ENCODE peak calls at places on chromosome 9, in seven cellular contexts. P is mesendoderm, T is IMR-90, S is H9, M is neuronal stem cell, Y is H1, Z is trophoblast cell. D is an unnamed sample.

GRCh38 chr9:90061187-90061586 is 456.4 kb downstream of the GADD45G start:
- DNase-seq in Y (no peak), T (no peak), Z (no peak), P (no peak), S (no peak), M (no peak), D (no peak)

GRCh38 chr9:13033959-13034695 is 245.4 kb downstream of the MPDZ start:
- DNase-seq in T (peak; percentile 54), Y (peak; percentile 84), S (peak; percentile 80), P (peak; percentile 74), M (peak; percentile 56), Z (peak; percentile 42), D (peak; percentile 68)

GRCh38 chr9:105069285-105070065 is 141.5 kb upstream of the ABCA1 start:
- DNase-seq in Z (peak; percentile 66), S (no peak), T (no peak), P (peak; percentile 55), Y (no peak), M (no peak), D (peak; percentile 83)

GRCh38 chr9:127194881-127195713 is 69.5 kb upstream of the GARNL3 start:
- DNase-seq in Z (no peak), S (peak; percentile 63), M (no peak), Y (no peak), P (peak; percentile 69), T (peak; percentile 37), D (peak; percentile 63)

GRCh38 chr9:132008871-132009812 is 70.5 kb downstream of the MED27 start:
- DNase-seq in T (no peak), M (no peak), Y (no peak), P (no peak), S (no peak), Z (no peak), D (no peak)

GRCh38 chr9:20618361-20618799 is 3.9 kb downstream of the MLLT3 start:
- DNase-seq in S (no peak), Z (no peak), M (no peak), Y (no peak), P (no peak), T (peak; percentile 77), D (peak; percentile 38)

GRCh38 chr9:686381-686813 is 155.1 kb upstream of the DMRT1 start:
- DNase-seq in Z (peak; percentile 40), T (no peak), M (no peak), P (no peak), S (no peak), Y (no peak), D (peak; percentile 45)

GRCh38 chr9:137688725-137689124 is 69.9 kb downstream of the EHMT1 start:
- DNase-seq in S (no peak), T (no peak), P (no peak), M (no peak), Y (no peak), Z (no peak), D (no peak)

GRCh38 chr9:5561828-5562488 is 51.6 kb downstream of the PDCD1LG2 start:
- DNase-seq in T (no peak), Z (no peak), P (no peak), Y (no peak), S (no peak), M (no peak), D (no peak)

GRCh38 chr9:3788211-3788610 is 262.4 kb upstream of the RFX3 start:
- DNase-seq in M (no peak), P (peak; percentile 7), Y (no peak), T (no peak), Z (no peak), S (no peak), D (no peak)

GRCh38 chr9:70625078-70625477 is 210.6 kb upstream of the KLF9 start:
- DNase-seq in Y (no peak), M (no peak), Z (no peak), P (no peak), S (no peak), T (no peak), D (no peak)

GRCh38 chr9:109244179-109245132 is 76.4 kb downstream of the EPB41L4B start:
- DNase-seq in Z (peak; percentile 69), P (peak; percentile 87), S (peak; percentile 80), M (peak; percentile 79), T (peak; percentile 65), Y (peak; percentile 86), D (peak; percentile 70)

GRCh38 chr9:32278991-32279390 is 105.5 kb upstream of the ACO1 start:
- DNase-seq in P (no peak), Y (no peak), T (no peak), M (no peak), S (no peak), Z (no peak), D (no peak)
- H4K8ac ChIP-seq in P (no peak overlapping the region), Y (no peak overlapping the region), T (no peak overlapping the region), M (no peak overlapping the region), S (no peak overlapping the region), Z (no peak overlapping the region), D (no peak overlapping the region)

GRCh38 chr9:84845956-84846355 is 176.4 kb downstream of the NTRK2 start:
- DNase-seq in Z (no peak), P (no peak), S (no peak), M (no peak), Y (no peak), T (no peak), D (no peak)
- H3K79me1 ChIP-seq in Z (peaks cover 3% of the 10 kb centered on the region), P (no peaks in the 10 kb centered on the region), S (no peaks in the 10 kb centered on the region), M (no peaks in the 10 kb centered on the region), Y (no peaks in the 10 kb centered on the region), T (no peaks in the 10 kb centered on the region), D (no peaks in the 10 kb centered on the region)

DNA sequence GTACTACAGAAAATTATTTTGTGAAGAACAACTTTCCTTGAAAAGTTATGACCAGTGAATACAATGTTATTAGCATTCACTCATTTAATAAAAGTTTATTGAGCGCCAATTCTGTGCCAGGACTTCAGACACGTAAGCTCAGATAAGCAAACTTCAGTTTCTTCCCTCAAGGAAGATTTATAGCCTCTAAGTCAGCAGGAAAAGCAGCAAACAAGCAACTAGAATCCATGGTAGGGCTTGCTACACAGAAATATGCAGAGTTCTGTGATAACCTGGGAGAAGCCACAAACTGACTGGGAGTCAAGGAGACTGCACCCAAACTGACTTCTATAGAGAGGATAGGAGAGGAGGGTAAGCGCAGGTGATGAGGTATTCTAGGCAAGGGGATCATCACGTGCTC is 1.4 kb upstream of the OGN start:
- DNase-seq in Z (no peak), Y (no peak), M (no peak), T (no peak), P (no peak), S (no peak), D (peak; percentile 14)
- H4K8ac ChIP-seq in Z (no peak overlapping the region), Y (no peak overlapping the region), M (no peak overlapping the region), T (no peak overlapping the region), P (no peak overlapping the region), S (no peak overlapping the region), D (no peak overlapping the region)

DNA sequence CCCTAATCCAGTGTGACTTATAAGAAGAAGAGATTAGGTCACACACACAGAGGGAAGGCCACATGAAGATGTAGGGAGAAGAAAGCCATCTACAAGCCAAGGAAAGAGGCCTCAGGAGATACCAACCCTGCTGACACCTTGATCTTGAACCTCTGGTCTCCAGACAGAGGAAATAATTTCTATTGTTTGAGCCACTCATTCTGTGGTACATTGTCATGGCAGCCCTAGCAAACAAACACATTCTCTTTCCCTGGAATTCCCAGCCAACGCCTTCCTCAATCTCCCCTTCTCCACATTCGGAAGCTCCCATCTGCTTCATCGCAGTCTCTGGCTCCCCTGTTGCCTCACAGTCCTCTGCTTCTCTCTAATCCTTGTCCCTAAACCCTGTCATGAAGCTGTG is 16.7 kb downstream of the PTGS1 start:
- DNase-seq in M (no peak), Z (no peak), T (no peak), P (peak; percentile 32), Y (peak; percentile 8), S (no peak), D (no peak)
- H3K79me1 ChIP-seq in M (no peaks in the 10 kb centered on the region), Z (no peaks in the 10 kb centered on the region), T (peaks cover 9% of the 10 kb centered on the region), P (no peaks in the 10 kb centered on the region), Y (no peaks in the 10 kb centered on the region), S (no peaks in the 10 kb centered on the region), D (no peaks in the 10 kb centered on the region)

DNA sequence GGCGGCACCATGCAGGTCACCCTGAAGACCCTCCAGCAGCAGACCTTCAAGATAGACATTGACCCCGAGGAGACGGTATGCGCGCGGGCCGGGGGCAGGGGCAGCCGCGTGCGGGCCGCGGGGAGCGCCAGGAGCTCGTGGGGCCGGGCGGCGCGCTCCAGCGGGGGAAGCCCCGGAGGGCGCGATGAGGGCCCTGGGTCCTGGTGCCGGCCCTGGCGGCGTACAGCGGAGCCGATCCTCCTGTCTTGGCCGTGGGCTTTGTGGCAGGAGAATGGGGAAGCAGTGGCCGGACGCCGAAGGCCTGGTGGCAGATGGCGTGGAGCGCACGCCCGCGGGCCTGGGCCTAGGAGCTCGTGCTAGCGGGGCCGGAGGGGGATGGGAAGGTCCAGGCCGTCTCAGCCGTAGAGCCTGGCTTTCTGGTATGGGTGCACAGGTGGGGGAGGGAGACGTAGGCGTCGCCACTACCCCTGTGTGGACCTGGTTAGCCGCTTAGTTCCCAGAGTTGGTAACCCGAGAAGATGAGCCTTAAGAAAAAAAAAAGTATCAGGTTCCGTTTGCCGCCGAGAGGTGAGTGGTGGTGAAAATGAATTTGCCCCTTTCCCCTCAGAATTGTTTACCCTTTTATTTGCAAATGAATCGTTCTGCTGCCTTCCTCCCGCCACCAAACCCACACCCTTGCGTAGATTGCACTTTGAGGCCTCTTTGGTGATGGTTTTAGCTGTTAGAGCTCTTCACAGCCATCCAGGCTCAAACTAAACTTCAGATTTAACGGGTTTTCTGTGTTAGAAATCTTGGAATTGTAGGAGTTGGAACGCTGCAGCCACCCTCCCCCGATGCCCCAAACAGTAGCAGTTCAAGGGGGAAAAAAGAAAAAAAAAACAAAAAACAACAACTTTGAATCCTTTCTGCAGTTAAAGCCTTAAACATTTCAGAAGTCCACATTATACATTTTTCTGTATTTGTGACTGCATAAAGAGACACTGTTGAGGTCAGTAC is 840 bp downstream of the RAD23B start:
- DNase-seq in Z (peak; percentile 77), Y (peak; percentile 80), T (peak; percentile 74), S (peak; percentile 91), M (peak; percentile 79), P (peak; percentile 96), D (peak; percentile 75)
- H4K8ac ChIP-seq in Z (peak overlapping the region; percentile 91), Y (peak overlapping the region; percentile 99), T (peak overlapping the region; percentile 75), S (no peak overlapping the region), M (peak overlapping the region; percentile 75), P (peak overlapping the region; percentile 99), D (peak overlapping the region; percentile 100)